ENCODE peak calls at places on chromosomes 13 and 19, in seven cellular contexts. G is tibial artery, A is right cardiac atrium, X is A549, V is mucosa of descending colon, B is body of pancreas, Q is lower lobe of right lung. D is an unnamed sample.

GRCh38 chr19:19679176-19680073 is 10.8 kb downstream of the ZNF101 start:
- DNase-seq in G (no peak), A (no peak), X (no peak), Q (no peak), V (no peak), B (no peak), D (no peak)

GRCh38 chr13:111899714-111900389 is 167.1 kb upstream of the SOX1 start:
- DNase-seq in V (no peak), X (no peak), B (no peak), A (no peak), Q (no peak), G (no peak), D (no peak)

GRCh38 chr19:39335168-39335567 is 675 bp downstream of the GMFG start:
- DNase-seq in B (no peak), X (no peak), G (no peak), A (no peak), Q (no peak), V (no peak), D (no peak)

GRCh38 chr19:6362351-6362801 is 1.0 kb downstream of the CLPP start:
- DNase-seq in B (no peak), A (no peak), Q (no peak), G (no peak), V (no peak), X (no peak), D (no peak)

GRCh38 chr13:111156421-111156820 is 41.3 kb downstream of the ARHGEF7 start:
- DNase-seq in A (no peak), X (no peak), Q (no peak), V (no peak), B (no peak), G (no peak), D (no peak)

GRCh38 chr19:377801-378581 is 31.0 kb downstream of the C2CD4C start:
- DNase-seq in X (no peak), Q (no peak), V (no peak), B (no peak), A (no peak), G (no peak), D (no peak)

GRCh38 chr19:30708416-30708815 is 336.2 kb downstream of the ZNF536 start:
- DNase-seq in V (no peak), X (no peak), Q (no peak), B (no peak), A (no peak), G (no peak), D (no peak)

GRCh38 chr13:40210865-40211585 is 455.4 kb downstream of the FOXO1 start:
- DNase-seq in X (no peak), V (no peak), B (no peak), Q (no peak), G (no peak), A (no peak), D (no peak)

GRCh38 chr13:47707414-47707813 is 293.7 kb downstream of the SUCLA2 start:
- DNase-seq in V (no peak), X (no peak), B (no peak), A (no peak), Q (no peak), G (no peak), D (no peak)

GRCh38 chr19:19502808-19503602 is 12.3 kb downstream of the TSSK6 start:
- DNase-seq in V (no peak), B (no peak), A (no peak), Q (peak; percentile 64), G (no peak), X (no peak), D (no peak)

GRCh38 chr19:51339313-51339686 is 2.6 kb downstream of the VSIG10L start:
- DNase-seq in B (no peak), X (peak; percentile 55), G (no peak), V (no peak), Q (no peak), A (no peak), D (no peak)

GRCh38 chr13:74987124-74987690 is 494.8 kb downstream of the TBC1D4 start:
- DNase-seq in G (no peak), X (no peak), Q (no peak), A (no peak), V (no peak), B (no peak), D (no peak)

GRCh38 chr19:38079926-38080380 is 144.1 kb downstream of the DPF1 start:
- DNase-seq in X (peak; percentile 92), A (no peak), Q (no peak), V (no peak), B (peak; percentile 42), G (no peak), D (no peak)

GRCh38 chr13:28744656-28745055 is 25.9 kb upstream of the SLC46A3 start:
- DNase-seq in V (no peak), X (no peak), A (no peak), Q (no peak), B (no peak), G (no peak), D (no peak)

GRCh38 chr19:610801-611505 is 21.3 kb downstream of the HCN2 start:
- DNase-seq in A (peak; percentile 47), B (peak; percentile 35), X (no peak), G (no peak), Q (no peak), V (peak; percentile 76), D (peak; percentile 76)

GRCh38 chr13:112066624-112067004 is 335 bp upstream of the SOX1 start:
- DNase-seq in B (peak; percentile 44), A (peak; percentile 58), V (no peak), G (no peak), X (no peak), Q (peak; percentile 54), D (peak; percentile 57)

GRCh38 chr19:16161848-16162247 is 11.5 kb downstream of the CIB3 start:
- DNase-seq in Q (no peak), A (no peak), G (no peak), B (no peak), V (no peak), X (no peak), D (no peak)

GRCh38 chr19:17920527-17920926 is 12.3 kb upstream of the CCDC124 start:
- DNase-seq in V (no peak), Q (no peak), X (no peak), G (no peak), A (no peak), B (no peak), D (no peak)

GRCh38 chr13:27375686-27376326 is 48.6 kb upstream of the GTF3A start:
- DNase-seq in X (peak; percentile 62), V (no peak), A (peak; percentile 65), Q (peak; percentile 61), G (peak; percentile 41), B (peak; percentile 87), D (peak; percentile 66)

GRCh38 chr19:3196933-3197205 is 11.1 kb downstream of the NCLN start:
- DNase-seq in V (no peak), Q (no peak), X (no peak), G (no peak), A (no peak), B (no peak), D (no peak)

GRCh38 chr19:10767726-10768125 is 49.8 kb downstream of the DNM2 start:
- DNase-seq in B (no peak), Q (no peak), A (no peak), G (no peak), X (no peak), V (no peak), D (no peak)
- H3K4me1 ChIP-seq in B (peaks cover 76% of the 10 kb centered on the region), Q (peaks cover 76% of the 10 kb centered on the region), A (peaks cover 34% of the 10 kb centered on the region), G (peaks cover 49% of the 10 kb centered on the region), X (peaks cover 66% of the 10 kb centered on the region), V (peaks cover 48% of the 10 kb centered on the region), D (peaks cover 73% of the 10 kb centered on the region)

DNA sequence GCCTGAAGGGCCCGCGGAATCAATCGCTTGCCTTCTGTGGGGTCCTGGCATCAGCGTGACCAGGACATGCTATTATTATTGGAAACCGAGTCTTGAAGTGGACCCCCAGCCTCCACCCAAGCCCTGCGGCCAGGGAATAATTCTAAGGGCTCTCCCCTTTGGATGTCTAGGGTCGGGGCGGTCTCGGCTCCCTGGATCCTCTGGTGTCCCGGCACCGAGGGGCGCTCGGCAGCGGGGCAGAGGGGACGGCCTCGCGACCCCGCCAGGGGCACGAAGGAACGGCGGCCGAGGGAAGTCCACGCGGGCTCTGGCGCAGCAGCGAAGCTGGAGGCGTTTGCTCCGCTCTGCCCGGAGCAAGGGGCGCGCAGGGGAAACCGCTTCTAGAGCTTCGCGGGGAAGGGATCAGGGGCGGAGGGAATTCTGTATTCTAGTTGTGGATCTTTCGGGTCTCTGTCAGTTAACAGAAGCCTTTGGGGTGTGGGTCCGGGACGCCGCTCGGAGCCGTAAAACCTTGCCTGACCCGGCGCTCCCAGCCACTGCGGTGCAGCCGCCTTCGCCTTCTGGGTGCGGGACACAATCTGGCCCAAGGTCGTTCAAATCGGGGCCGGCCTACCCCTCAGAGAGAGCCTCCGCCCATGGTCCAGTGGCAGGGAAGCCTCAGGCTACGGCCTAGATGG is 118.2 kb downstream of the KCNRG start:
- DNase-seq in A (no peak), Q (no peak), G (no peak), X (no peak), V (peak; percentile 37), B (no peak), D (no peak)
- H3K4me1 ChIP-seq in A (no peaks in the 10 kb centered on the region), Q (peaks cover 29% of the 10 kb centered on the region), G (peaks cover 25% of the 10 kb centered on the region), X (peaks cover 5% of the 10 kb centered on the region), V (peaks cover 9% of the 10 kb centered on the region), B (peaks cover 26% of the 10 kb centered on the region), D (no peaks in the 10 kb centered on the region)

GRCh38 chr19:11420894-11421606 is 1.9 kb upstream of the RGL3 start:
- DNase-seq in V (no peak), A (peak; percentile 65), G (peak; percentile 30), Q (no peak), B (no peak), X (no peak), D (peak; percentile 54)

GRCh38 chr19:11422163-11423068 is 3.3 kb upstream of the RGL3 start:
- DNase-seq in V (peak; percentile 92), Q (peak; percentile 94), B (peak; percentile 86), X (peak; percentile 60), A (peak; percentile 87), G (peak; percentile 79), D (peak; percentile 87)

GRCh38 chr19:11418518-11419506 is at the start of gene RGL3:
- DNase-seq in X (no peak), G (peak; percentile 43), B (peak; percentile 72), A (peak; percentile 77), V (no peak), Q (peak; percentile 67), D (peak; percentile 19)

GRCh38 chr19:11421607-11422098 is 2.5 kb upstream of the RGL3 start:
- DNase-seq in X (no peak), B (peak; percentile 50), A (peak; percentile 71), V (peak; percentile 70), Q (peak; percentile 71), G (peak; percentile 35), D (peak; percentile 72)

GRCh38 chr19:11420429-11420893 is 1.3 kb upstream of the RGL3 start:
- DNase-seq in B (peak; percentile 33), X (no peak), V (no peak), A (peak; percentile 80), Q (no peak), G (peak; percentile 79), D (peak; percentile 65)
- H3K4me1 ChIP-seq in B (peaks cover 44% of the 10 kb centered on the region), X (no peaks in the 10 kb centered on the region), V (peaks cover 39% of the 10 kb centered on the region), A (no peaks in the 10 kb centered on the region), Q (peaks cover 48% of the 10 kb centered on the region), G (peaks cover 51% of the 10 kb centered on the region), D (peaks cover 50% of the 10 kb centered on the region)

DNA sequence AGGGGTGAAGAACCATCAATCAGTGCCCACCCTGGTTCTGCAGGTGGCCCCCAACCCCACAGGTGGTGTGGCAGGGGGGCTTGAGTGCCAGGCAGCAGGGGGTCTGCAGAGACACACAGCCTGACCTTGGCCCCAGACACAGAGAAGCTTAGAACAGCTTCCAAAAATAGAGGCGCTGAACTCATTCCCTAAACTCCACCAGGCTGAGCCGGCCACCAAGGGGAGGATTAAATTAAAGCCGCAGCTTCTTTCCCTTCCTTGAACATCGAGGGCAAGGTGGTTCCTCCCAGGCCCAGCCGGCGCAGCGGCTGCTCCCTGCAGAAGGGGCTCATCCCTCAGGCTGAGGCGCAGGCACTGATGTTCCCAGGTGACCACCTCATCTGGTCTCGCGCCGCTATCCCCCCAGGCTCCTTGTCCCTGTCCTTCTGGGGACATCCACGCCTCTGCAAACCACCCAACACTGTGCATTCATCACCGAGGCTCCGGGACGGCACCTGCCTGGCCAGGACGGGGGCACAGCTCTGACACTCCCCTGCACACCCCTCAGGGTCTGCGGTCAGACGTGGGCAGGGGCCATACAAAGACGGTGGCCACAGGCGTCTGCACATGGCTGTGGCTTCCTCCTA is 30.8 kb downstream of the LAMP1 start:
- DNase-seq in A (no peak), Q (no peak), B (no peak), V (no peak), X (no peak), G (no peak), D (peak; percentile 13)
- H3K4me1 ChIP-seq in A (no peaks in the 10 kb centered on the region), Q (no peaks in the 10 kb centered on the region), B (no peaks in the 10 kb centered on the region), V (no peaks in the 10 kb centered on the region), X (no peaks in the 10 kb centered on the region), G (no peaks in the 10 kb centered on the region), D (peaks cover 14% of the 10 kb centered on the region)

D was measured in heart right ventricle.